ENCODE peak calls at places on chromosomes 6 and 20, in four cellular contexts. K, N, Z and X are unnamed samples.
A peak's percentile ranks its signal among the peaks of the same experiment; 100 is the strongest.

GRCh38 chr6:149170564-149171452 is 146.7 kb upstream of the TAB2 start:
- DNase-seq in K (peak; percentile 56), N (no peak), Z (no peak), X (no peak)

GRCh38 chr6:33744895-33745546 is 1.7 kb downstream of the IP6K3 start:
- DNase-seq in K (peak; percentile 53), N (no peak), Z (no peak), X (no peak)

GRCh38 chr20:58877374-58878360 is 25.2 kb downstream of the GNAS start:
- DNase-seq in K (no peak), N (no peak), Z (no peak), X (no peak)

GRCh38 chr20:32458837-32459220 is 100.7 kb downstream of the ASXL1 start:
- DNase-seq in K (no peak), N (no peak), Z (no peak), X (no peak)

GRCh38 chr6:37170273-37171140 is 555 bp downstream of the PIM1 start:
- DNase-seq in K (peak; percentile 53), N (peak; percentile 55), Z (no peak), X (peak; percentile 70)

GRCh38 chr20:59880198-59880597 is 53.2 kb downstream of the SYCP2 start:
- DNase-seq in K (no peak), N (no peak), Z (no peak), X (no peak)

GRCh38 chr6:8993111-8993510 is 557.8 kb upstream of the SLC35B3 start:
- DNase-seq in K (no peak), N (no peak), Z (no peak), X (no peak)

GRCh38 chr20:62602550-62602949 is 39.8 kb upstream of the SLCO4A1 start:
- DNase-seq in K (no peak), N (peak; percentile 69), Z (no peak), X (no peak)

GRCh38 chr6:43974643-43975235 is 152.5 kb downstream of the MRPL14 start:
- DNase-seq in K (no peak), N (no peak), Z (no peak), X (no peak)

GRCh38 chr20:3046677-3047462 is 1.0 kb downstream of the MRPS26 start:
- DNase-seq in K (peak; percentile 15), N (no peak), Z (peak; percentile 47), X (no peak)
- TF ChIP-seq ELF4 in K (no peak), N (no peak), Z (no peak), X (no peak)

GRCh38 chr20:34829191-34829590 is 3.7 kb upstream of the NCOA6 start:
- DNase-seq in K (no peak), N (no peak), Z (no peak), X (no peak)

GRCh38 chr20:34834459-34834893 is 9.0 kb upstream of the NCOA6 start:
- DNase-seq in K (peak; percentile 26), N (peak; percentile 40), Z (peak; percentile 47), X (no peak)
- TF ChIP-seq ELF4 in K (no peak), N (no peak), Z (no peak), X (no peak)

GRCh38 chr6:42313941-42314570 is 96.4 kb upstream of the MRPS10 start:
- DNase-seq in K (no peak), N (peak; percentile 30), Z (no peak), X (no peak)
- TF ChIP-seq ELF4 in K (no peak), N (no peak), Z (no peak), X (no peak)

DNA sequence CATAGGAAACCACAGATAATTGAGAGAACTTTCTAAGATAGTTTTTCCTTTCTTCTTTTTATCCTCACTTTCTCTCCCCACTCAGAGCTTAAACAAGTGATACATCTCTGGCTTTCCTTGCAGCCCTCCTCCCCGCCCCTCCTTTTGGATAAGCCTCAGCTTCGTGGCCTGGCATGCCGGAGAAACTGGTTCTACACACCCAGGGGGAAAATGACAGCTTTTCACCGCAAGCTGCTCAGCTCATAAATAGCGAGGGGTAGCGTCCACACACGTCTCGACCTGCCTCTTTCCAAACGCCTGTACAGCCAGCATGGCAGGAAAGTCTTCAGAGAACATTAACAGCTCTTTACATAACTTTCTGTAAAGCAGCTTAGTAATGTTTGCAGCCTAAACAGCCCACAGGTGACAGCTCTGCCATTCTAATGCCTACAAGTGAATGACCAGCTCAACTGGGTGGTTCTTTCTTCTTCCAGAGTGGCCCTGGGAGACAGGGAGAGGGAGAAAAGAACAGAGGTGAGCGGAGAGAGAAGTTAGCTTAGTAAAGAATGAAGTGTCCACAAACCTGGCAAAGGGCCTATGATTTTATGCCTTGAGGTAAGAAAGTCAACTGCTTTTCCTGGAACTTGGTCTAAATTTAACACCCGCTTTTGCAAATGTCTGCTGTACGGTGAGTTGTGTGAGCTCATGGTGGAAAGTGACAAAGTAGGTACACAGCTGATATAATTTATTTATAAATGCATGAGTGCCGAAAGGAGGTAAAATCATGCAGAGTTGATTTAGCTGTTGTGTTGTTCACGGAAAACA is 251.5 kb downstream of the TFAP2A start:
- DNase-seq in K (no peak), N (no peak), Z (no peak), X (no peak)
- TF ChIP-seq ELF4 in K (no peak), N (no peak), Z (no peak), X (no peak)

DNA sequence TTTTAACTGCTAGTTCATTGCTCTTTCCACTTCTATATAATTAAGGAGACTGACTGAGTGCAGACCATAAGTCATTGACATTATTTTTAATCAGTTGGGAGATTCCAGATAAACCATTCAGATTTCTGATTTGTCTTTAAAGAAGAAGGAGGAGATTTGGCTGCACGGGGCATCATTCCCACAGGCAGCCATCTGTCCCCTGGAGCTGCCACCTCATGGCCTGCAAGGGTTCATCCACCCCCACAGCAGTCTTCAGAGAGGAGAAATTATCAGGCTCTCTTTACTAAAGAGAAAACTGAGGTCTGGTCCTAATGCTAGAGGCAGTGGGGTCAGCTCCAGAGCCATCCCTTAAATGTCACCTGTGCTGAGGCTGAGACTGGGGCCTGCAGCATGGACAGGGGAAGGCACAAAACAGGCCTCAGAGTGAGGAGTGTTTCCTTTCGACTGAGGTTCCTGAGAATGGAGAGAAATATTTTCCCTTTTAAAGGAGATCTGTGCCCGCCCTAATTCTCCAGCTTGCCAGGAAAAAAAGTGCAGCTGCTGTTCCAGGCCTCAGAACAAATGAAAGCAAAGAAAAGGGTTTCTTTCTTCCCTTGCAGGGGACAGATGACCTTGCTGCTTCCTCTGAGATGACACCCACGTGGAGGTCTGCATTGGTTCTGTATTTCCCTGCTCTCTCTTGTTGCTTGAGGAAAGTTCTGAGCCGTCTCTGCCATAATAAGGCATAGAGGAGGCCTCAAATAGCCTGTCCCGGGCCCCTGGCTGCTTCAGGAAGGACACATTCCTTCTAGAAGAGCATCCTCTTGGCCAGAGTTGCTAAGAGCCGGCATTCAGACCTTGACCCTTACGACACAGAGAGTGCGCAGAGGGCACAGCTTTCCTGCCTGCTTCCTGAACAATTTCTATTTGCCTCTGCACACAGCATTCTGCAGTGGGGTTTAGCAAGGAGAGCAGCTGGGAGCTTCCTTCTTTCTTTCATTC is 501.6 kb upstream of the SULF2 start:
- DNase-seq in K (no peak), N (no peak), Z (peak; percentile 63), X (no peak)
- TF ChIP-seq ELF4 in K (no peak), N (no peak), Z (no peak), X (no peak)

DNA sequence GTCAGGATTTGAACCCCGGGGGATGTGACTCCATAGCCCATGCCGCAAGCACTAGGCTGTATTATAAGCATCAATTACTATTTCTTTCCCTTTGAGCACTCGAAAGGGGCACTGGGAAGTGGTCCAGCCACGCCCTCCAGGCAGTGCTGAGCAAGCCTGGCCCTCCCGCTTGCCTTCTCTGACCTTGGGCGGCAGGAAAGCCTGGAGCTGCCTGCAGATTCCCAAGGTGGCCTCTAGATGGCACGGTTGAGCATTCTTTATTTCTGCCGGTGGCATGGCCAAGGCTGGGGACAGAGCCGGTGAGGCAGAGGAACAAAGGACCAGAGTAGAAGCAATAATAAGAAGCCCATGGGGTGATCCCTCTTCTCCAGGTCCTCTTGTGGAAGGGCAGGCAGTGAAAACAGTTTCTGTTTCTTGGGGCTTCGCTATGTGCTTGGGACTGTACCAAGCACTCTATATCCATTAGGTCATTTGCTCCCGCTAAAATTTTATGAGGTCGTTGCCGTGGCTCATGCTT is 32.0 kb downstream of the ARHGAP40 start:
- DNase-seq in K (peak; percentile 88), N (peak; percentile 87), Z (peak; percentile 71), X (peak; percentile 79)
- TF ChIP-seq ELF4 in K (no peak), N (no peak), Z (no peak), X (no peak)

GRCh38 chr20:57772349-57772964 is 62.6 kb upstream of the PMEPA1 start:
- DNase-seq in K (no peak), N (no peak), Z (no peak), X (peak; percentile 27)
- TF ChIP-seq ELF4 in K (no peak), N (no peak), Z (no peak), X (no peak)

GRCh38 chr6:22333802-22334201 is 37.0 kb upstream of the PRL start:
- DNase-seq in K (no peak), N (no peak), Z (no peak), X (no peak)
- TF ChIP-seq ELF4 in K (no peak), N (no peak), Z (no peak), X (no peak)

DNA sequence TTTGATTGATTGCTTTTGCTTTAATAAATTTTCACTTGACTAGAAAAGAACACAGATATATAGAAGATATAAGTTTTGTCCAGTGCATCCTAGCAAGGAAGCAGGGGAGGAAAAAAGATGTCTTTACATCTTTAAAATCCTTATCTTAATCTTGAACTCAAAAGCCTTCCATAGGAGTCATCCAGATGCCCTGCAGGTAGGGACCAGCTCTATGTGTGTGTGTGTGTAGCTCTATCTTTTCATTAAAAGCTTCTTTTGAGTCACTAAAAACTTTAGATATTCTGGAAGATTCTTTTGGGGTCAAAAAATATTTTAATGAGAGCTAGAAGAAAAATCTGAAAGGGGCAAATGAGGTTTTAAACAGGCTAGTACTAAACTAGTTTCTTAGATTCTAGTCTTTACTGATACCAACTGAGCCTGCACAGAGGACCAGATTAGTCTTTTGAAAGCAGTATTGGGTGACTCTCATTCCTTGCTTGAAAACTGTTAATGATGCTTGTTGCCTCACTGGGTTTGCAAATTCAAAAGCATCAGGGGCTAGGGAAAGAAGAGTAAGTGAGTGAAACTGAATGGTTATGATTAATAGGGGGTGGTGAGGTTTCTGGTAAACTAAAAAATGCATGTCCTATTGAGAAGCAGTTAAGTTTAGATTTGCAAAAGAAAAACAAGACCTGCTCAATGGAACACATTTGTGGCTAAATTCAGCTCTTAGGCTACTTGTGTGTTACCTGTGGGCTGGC is 40.6 kb upstream of the JAG1 start:
- DNase-seq in K (no peak), N (no peak), Z (no peak), X (no peak)
- TF ChIP-seq ELF4 in K (no peak), N (no peak), Z (no peak), X (no peak)

GRCh38 chr6:81812416-81812815 is 59.9 kb upstream of the TENT5A start:
- DNase-seq in K (no peak), N (no peak), Z (no peak), X (no peak)
- TF ChIP-seq ELF4 in K (no peak), N (no peak), Z (no peak), X (no peak)